ENCODE peak calls at places on chromosomes 6 and 20, in eight cellular contexts. L, N, Y, P, F, K, B and H are unnamed samples.

GRCh38 chr20:2672446-2672845 is 8.4 kb upstream of the IDH3B start:
- DNase-seq in L (no peak), F (no peak), K (no peak), B (no peak), N (no peak), P (no peak), Y (no peak), H (no peak)

GRCh38 chr20:64101731-64102621 is 5.4 kb downstream of the NPBWR2 start:
- DNase-seq in L (no peak), N (peak), P (no peak), Y (peak), F (no peak), B (no peak), K (peak), H (peak)

GRCh38 chr6:160131636-160132296 is 10.2 kb downstream of the SLC22A1 start:
- DNase-seq in L (no peak), N (no peak), Y (no peak), B (no peak), P (no peak), F (no peak), K (no peak), H (peak)

GRCh38 chr20:34980543-34981213 is 25.0 kb downstream of the MYH7B start:
- DNase-seq in B (no peak), K (no peak), N (peak), Y (no peak), P (no peak), L (no peak), F (no peak), H (no peak)

GRCh38 chr6:158057213-158057987 is 75.7 kb downstream of the SYNJ2 start:
- DNase-seq in L (peak), Y (no peak), P (peak), F (no peak), K (no peak), N (no peak), B (peak), H (no peak)

GRCh38 chr6:33249732-33250625 is 21.7 kb downstream of the VPS52 start:
- DNase-seq in B (peak), F (no peak), Y (no peak), K (no peak), P (peak), N (peak), L (no peak), H (no peak)

GRCh38 chr6:113683968-113684367 is 173.2 kb upstream of the MARCKS start:
- DNase-seq in N (no peak), K (no peak), Y (no peak), P (peak), L (no peak), F (no peak), B (no peak), H (no peak)

GRCh38 chr6:166271376-166271765 is 36.8 kb downstream of the PRR18 start:
- DNase-seq in P (no peak), Y (no peak), N (no peak), L (no peak), B (no peak), F (no peak), K (no peak), H (no peak)

GRCh38 chr20:10671221-10671849 is 2.5 kb downstream of the JAG1 start:
- DNase-seq in Y (no peak), K (peak), B (peak), L (peak), F (peak), P (peak), N (peak), H (peak)

GRCh38 chr6:128600397-128600951 is 80.1 kb upstream of the PTPRK start:
- DNase-seq in P (peak), K (no peak), N (no peak), Y (no peak), B (peak), L (no peak), F (no peak), H (no peak)

GRCh38 chr6:150345786-150346185 is 23.0 kb upstream of the IYD start:
- DNase-seq in K (no peak), N (no peak), F (no peak), L (no peak), B (peak), P (peak), Y (no peak), H (no peak)

GRCh38 chr6:157173756-157174155 is 149.6 kb downstream of the TMEM242 start:
- DNase-seq in P (no peak), B (no peak), N (no peak), L (no peak), K (no peak), F (no peak), Y (no peak), H (no peak)

DNA sequence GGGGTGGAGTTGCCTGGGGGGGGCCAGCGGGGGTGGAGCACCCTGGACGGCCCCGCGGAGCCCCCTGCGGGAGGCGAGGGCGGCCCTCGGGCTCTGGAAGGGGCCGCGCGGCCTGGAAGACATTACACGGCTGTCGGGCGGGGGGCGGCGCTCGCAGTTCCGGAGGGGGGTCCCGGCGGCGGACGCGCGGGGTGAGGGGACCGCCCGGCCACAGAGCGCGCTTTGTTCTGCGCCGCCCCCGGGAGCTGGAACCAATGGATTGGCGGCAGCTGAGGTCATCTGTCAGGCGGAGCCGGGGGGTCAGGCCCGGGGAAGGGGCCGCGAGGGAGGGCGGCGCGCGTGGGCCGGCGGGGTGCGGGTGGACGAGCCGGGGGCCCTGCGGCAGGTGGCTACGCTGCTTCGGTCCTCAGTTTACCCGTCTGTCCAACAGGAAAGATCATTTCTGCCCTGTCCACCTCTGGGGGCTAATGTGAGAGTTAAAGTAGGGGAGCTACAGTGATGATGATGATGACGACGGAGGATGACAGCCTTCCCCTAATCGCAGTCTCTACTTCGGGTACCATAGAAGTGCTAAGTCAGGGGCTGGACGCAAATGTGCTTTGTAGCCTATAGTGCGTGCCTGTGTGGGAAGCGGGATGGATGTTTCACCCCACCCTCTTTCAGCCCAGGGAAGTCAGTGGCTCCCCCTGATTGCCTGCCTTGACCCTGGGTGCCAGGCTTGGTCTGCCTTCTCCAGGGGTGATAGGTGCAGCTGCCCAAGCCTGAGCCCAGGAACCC is 10.4 kb downstream of the SRXN1 start:
- DNase-seq in Y (no peak), F (peak), P (no peak), N (no peak), B (no peak), K (no peak), L (no peak), H (no peak)
- H3K4me3 ChIP-seq in Y (no peak), F (peak), P (no peak), N (no peak), B (no peak), K (peak), L (no peak), H (peak)

GRCh38 chr6:42510795-42511194 is 53.0 kb upstream of the UBR2 start:
- DNase-seq in Y (no peak), P (no peak), K (no peak), B (no peak), N (no peak), L (no peak), F (no peak), H (no peak)
- TF ChIP-seq CTCF in Y (no peak), P (no peak), K (no peak), B (no peak), N (no peak), L (peak), F (no peak), H (no peak)

DNA sequence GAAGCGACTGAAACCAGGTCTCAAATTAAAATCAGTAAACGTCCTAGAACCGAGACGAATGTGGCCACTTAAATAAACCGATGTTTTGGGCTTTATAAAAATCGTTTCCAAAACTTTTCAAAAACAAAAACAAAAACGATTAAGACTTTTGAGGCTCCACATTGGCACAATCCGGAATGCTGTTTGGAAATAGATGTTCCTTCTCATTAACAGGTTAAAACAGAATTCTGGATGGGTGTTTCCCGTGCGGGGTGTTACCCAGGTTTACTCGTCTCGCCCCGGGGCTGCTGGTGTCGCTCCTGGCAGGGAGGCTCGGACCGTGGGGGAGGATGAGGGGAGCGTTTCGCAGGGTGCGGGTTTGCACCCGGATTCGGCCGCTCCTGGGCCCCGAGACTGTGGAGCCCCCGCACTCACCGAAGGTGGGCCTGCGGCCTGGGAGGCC is 1.2 kb downstream of the GATA5 start:
- DNase-seq in Y (no peak), P (no peak), F (no peak), K (no peak), N (no peak), L (no peak), B (no peak), H (no peak)
- H3K4me3 ChIP-seq in Y (no peak), P (no peak), F (no peak), K (peak), N (no peak), L (peak), B (no peak), H (peak)

DNA sequence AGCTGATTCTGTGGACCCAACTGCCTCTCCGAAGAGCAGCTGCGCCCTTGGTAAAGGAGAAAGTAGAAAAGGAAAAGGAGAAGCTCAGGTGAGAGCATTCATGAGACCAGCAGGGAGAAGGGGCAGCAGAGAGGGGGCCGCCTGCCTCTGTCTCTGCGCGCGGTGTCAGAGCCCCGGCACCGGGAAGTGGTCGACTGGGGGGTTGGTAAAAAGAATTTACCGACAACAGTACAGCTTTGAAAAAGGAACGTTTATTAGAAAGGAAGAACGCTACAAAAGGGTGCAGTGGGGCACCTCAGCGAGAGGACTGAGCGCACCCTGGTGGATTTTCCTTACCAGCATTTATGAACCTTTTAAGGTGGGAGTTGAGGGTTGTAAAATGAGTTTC is 61.9 kb downstream of the GPR6 start:
- DNase-seq in K (peak), B (peak), N (peak), P (peak), F (no peak), Y (peak), L (peak), H (peak)
- TF ChIP-seq CTCF in K (no peak), B (peak), N (no peak), P (peak), F (peak), Y (peak), L (peak), H (peak)

GRCh38 chr6:106102034-106102433 is 15.9 kb downstream of the PRDM1 start:
- DNase-seq in N (no peak), B (no peak), P (no peak), F (no peak), L (no peak), Y (no peak), K (no peak), H (no peak)

GRCh38 chr6:106104476-106104875 is 18.3 kb downstream of the PRDM1 start:
- DNase-seq in L (no peak), F (no peak), N (no peak), P (no peak), K (no peak), Y (no peak), B (no peak), H (no peak)

GRCh38 chr6:106101466-106101865 is 15.3 kb downstream of the PRDM1 start:
- DNase-seq in N (no peak), B (no peak), P (peak), F (no peak), L (no peak), Y (no peak), K (no peak), H (no peak)

GRCh38 chr6:106103728-106104109 is 17.6 kb downstream of the PRDM1 start:
- DNase-seq in K (peak), L (no peak), Y (no peak), F (no peak), B (no peak), N (no peak), P (peak), H (no peak)

GRCh38 chr6:106102967-106103727 is 17.0 kb downstream of the PRDM1 start:
- DNase-seq in L (no peak), N (no peak), K (no peak), B (no peak), F (no peak), Y (no peak), P (no peak), H (no peak)
- H3K4me3 ChIP-seq in L (peak), N (no peak), K (peak), B (no peak), F (no peak), Y (peak), P (peak), H (peak)

GRCh38 chr20:53839423-53840176 is 230.8 kb downstream of the BCAS1 start:
- DNase-seq in K (peak), P (no peak), N (peak), F (no peak), Y (peak), B (no peak), L (no peak), H (no peak)
- TF ChIP-seq CTCF in K (no peak), P (no peak), N (no peak), F (no peak), Y (no peak), B (no peak), L (no peak), H (no peak)

GRCh38 chr20:3751664-3752385 is 15.7 kb downstream of the ADISSP start:
- DNase-seq in Y (peak), K (peak), N (peak), B (peak), L (no peak), P (peak), F (no peak), H (peak)
- H3K4me3 ChIP-seq in Y (peak), K (peak), N (no peak), B (peak), L (peak), P (peak), F (no peak), H (peak)

GRCh38 chr6:12355354-12355753 is 65.2 kb downstream of the EDN1 start:
- DNase-seq in K (no peak), N (no peak), B (peak), Y (no peak), L (no peak), P (peak), F (no peak), H (no peak)
- TF ChIP-seq CTCF in K (no peak), N (no peak), B (no peak), Y (no peak), L (no peak), P (no peak), F (no peak), H (no peak)